ENCODE peak calls at places on chromosomes 1 and 21, in eight cellular contexts. J, A, X, E, G, Y, N and Z are unnamed samples.

GRCh38 chr1:37472281-37472680 is 2.1 kb upstream of the ZC3H12A start:
- DNase-seq in J (peak), A (peak), X (no peak), E (no peak), G (no peak), Y (no peak), N (no peak), Z (no peak)

GRCh38 chr1:160996195-160996594 is 24.8 kb downstream of the F11R start:
- DNase-seq in J (no peak), A (no peak), X (no peak), E (no peak), G (no peak), Y (no peak), N (no peak), Z (no peak)

GRCh38 chr1:16112558-16113555 is 39.4 kb upstream of the FAM131C start:
- DNase-seq in J (no peak), A (no peak), X (no peak), E (no peak), G (no peak), Y (no peak), N (no peak), Z (no peak)

GRCh38 chr1:160877221-160877620 is 7.8 kb downstream of the ITLN1 start:
- DNase-seq in J (no peak), A (peak), X (no peak), E (no peak), G (no peak), Y (no peak), N (no peak), Z (no peak)

GRCh38 chr1:31799196-31799894 is 16.5 kb downstream of the SPOCD1 start:
- DNase-seq in J (no peak), A (no peak), X (no peak), E (no peak), G (no peak), Y (no peak), N (no peak), Z (no peak)

GRCh38 chr1:99599678-99600175 is 46.2 kb upstream of the PALMD start:
- DNase-seq in J (no peak), A (no peak), X (no peak), E (no peak), G (no peak), Y (no peak), N (peak), Z (no peak)

GRCh38 chr1:188022661-188023060 is 1193.9 kb downstream of the PLA2G4A start:
- DNase-seq in J (no peak), A (no peak), X (no peak), E (no peak), G (no peak), Y (no peak), N (no peak), Z (no peak)

GRCh38 chr21:34795152-34796141 is 126.7 kb downstream of the CLIC6 start:
- DNase-seq in J (no peak), A (no peak), X (no peak), E (no peak), G (no peak), Y (no peak), N (peak), Z (no peak)

GRCh38 chr1:215251428-215251827 is 168.9 kb downstream of the KCNK2 start:
- DNase-seq in J (no peak), A (no peak), X (no peak), E (no peak), G (no peak), Y (no peak), N (no peak), Z (no peak)

GRCh38 chr1:25425098-25426085 is 4.8 kb upstream of the RHCE start:
- DNase-seq in J (no peak), A (no peak), X (no peak), E (no peak), G (no peak), Y (no peak), N (no peak), Z (no peak)

GRCh38 chr1:55544826-55545225 is 329.7 kb upstream of the USP24 start:
- DNase-seq in J (no peak), A (no peak), X (no peak), E (no peak), G (no peak), Y (no peak), N (no peak), Z (no peak)

GRCh38 chr1:228341450-228341813 is 65.2 kb downstream of the TRIM11 start:
- DNase-seq in J (no peak), A (no peak), X (no peak), E (no peak), G (no peak), Y (no peak), N (no peak), Z (no peak)

GRCh38 chr1:75472971-75473603 is 137.8 kb downstream of the SLC44A5 start:
- DNase-seq in J (no peak), A (no peak), X (no peak), E (no peak), G (no peak), Y (no peak), N (no peak), Z (no peak)

GRCh38 chr1:39081266-39082139 is 55.4 kb downstream of the NDUFS5 start:
- DNase-seq in J (peak), A (peak), X (no peak), E (peak), G (no peak), Y (no peak), N (no peak), Z (no peak)

GRCh38 chr1:227895828-227896685 is 51.7 kb downstream of the WNT9A start:
- DNase-seq in J (no peak), A (no peak), X (no peak), E (no peak), G (no peak), Y (no peak), N (no peak), Z (peak)

GRCh38 chr1:245859510-245860114 is 647.5 kb downstream of the SMYD3 start:
- DNase-seq in J (no peak), A (no peak), X (no peak), E (no peak), G (no peak), Y (no peak), N (no peak), Z (no peak)

GRCh38 chr1:55938376-55938850 is 641.0 kb downstream of the PLPP3 start:
- DNase-seq in J (no peak), A (no peak), X (no peak), E (no peak), G (no peak), Y (no peak), N (no peak), Z (no peak)

GRCh38 chr21:44444286-44444931 is 10.9 kb upstream of the LRRC3 start:
- DNase-seq in J (no peak), A (peak), X (no peak), E (no peak), G (no peak), Y (no peak), N (no peak), Z (no peak)

GRCh38 chr21:46093668-46094400 is 4.1 kb upstream of the COL6A2 start:
- DNase-seq in J (no peak), A (peak), X (no peak), E (no peak), G (peak), Y (no peak), N (no peak), Z (no peak)

GRCh38 chr1:165114022-165114888 is 242.3 kb downstream of the LMX1A start:
- DNase-seq in J (peak), A (peak), X (no peak), E (peak), G (no peak), Y (no peak), N (peak), Z (peak)

GRCh38 chr1:159786966-159787365 is 6.2 kb downstream of the DUSP23 start:
- DNase-seq in J (no peak), A (no peak), X (no peak), E (no peak), G (no peak), Y (no peak), N (no peak), Z (no peak)